ENCODE peak calls at places on chromosomes 1 and 21, in eight cellular contexts. One of them, this sample, is unnamed.

GRCh38 chr1:96698332-96698983 is 23.1 kb upstream of the PTBP2 start:
- DNase-seq in lower lobe of right lung: no peak
- DNase-seq in colonic mucosa: no peak
- DNase-seq in IMR-90: peak; percentile 52
- DNase-seq in right lobe of liver: no peak
- DNase-seq in GM23248: no peak
- DNase-seq in sigmoid colon: no peak
- DNase-seq in heart right ventricle: no peak
- DNase-seq in this sample: no peak

GRCh38 chr1:33301273-33301984 is 19.5 kb downstream of the A3GALT2 start:
- DNase-seq in right lobe of liver: peak; percentile 49
- DNase-seq in sigmoid colon: peak; percentile 77
- DNase-seq in colonic mucosa: no peak
- DNase-seq in heart right ventricle: no peak
- DNase-seq in GM23248: peak; percentile 41
- DNase-seq in lower lobe of right lung: no peak
- DNase-seq in IMR-90: peak; percentile 18
- DNase-seq in this sample: peak; percentile 41

GRCh38 chr1:156821801-156822200 is 5.2 kb upstream of the SH2D2A start:
- DNase-seq in sigmoid colon: no peak
- DNase-seq in heart right ventricle: no peak
- DNase-seq in IMR-90: peak; percentile 68
- DNase-seq in right lobe of liver: no peak
- DNase-seq in GM23248: peak; percentile 84
- DNase-seq in lower lobe of right lung: no peak
- DNase-seq in colonic mucosa: no peak
- DNase-seq in this sample: no peak

GRCh38 chr21:34877485-34878128 is 171.5 kb downstream of the RUNX1 start:
- DNase-seq in heart right ventricle: no peak
- DNase-seq in IMR-90: no peak
- DNase-seq in sigmoid colon: no peak
- DNase-seq in colonic mucosa: peak; percentile 94
- DNase-seq in GM23248: no peak
- DNase-seq in lower lobe of right lung: peak; percentile 90
- DNase-seq in right lobe of liver: peak; percentile 80
- DNase-seq in this sample: no peak

GRCh38 chr1:9047019-9047418 is 20.8 kb upstream of the SLC2A7 start:
- DNase-seq in lower lobe of right lung: no peak
- DNase-seq in right lobe of liver: no peak
- DNase-seq in colonic mucosa: no peak
- DNase-seq in GM23248: no peak
- DNase-seq in heart right ventricle: no peak
- DNase-seq in sigmoid colon: no peak
- DNase-seq in IMR-90: no peak
- DNase-seq in this sample: no peak

GRCh38 chr1:53783056-53783455 is 44.1 kb upstream of the GLIS1 start:
- DNase-seq in heart right ventricle: no peak
- DNase-seq in IMR-90: peak; percentile 52
- DNase-seq in lower lobe of right lung: no peak
- DNase-seq in right lobe of liver: no peak
- DNase-seq in sigmoid colon: no peak
- DNase-seq in GM23248: peak; percentile 71
- DNase-seq in colonic mucosa: no peak
- DNase-seq in this sample: no peak

GRCh38 chr1:214451591-214451990 is 99.8 kb downstream of the PTPN14 start:
- DNase-seq in heart right ventricle: no peak
- DNase-seq in sigmoid colon: no peak
- DNase-seq in IMR-90: no peak
- DNase-seq in GM23248: peak; percentile 88
- DNase-seq in lower lobe of right lung: no peak
- DNase-seq in right lobe of liver: no peak
- DNase-seq in colonic mucosa: no peak
- DNase-seq in this sample: no peak

GRCh38 chr1:92749024-92749634 is 35.8 kb downstream of the EVI5 start:
- DNase-seq in colonic mucosa: peak; percentile 63
- DNase-seq in GM23248: peak; percentile 84
- DNase-seq in IMR-90: peak; percentile 75
- DNase-seq in sigmoid colon: no peak
- DNase-seq in lower lobe of right lung: no peak
- DNase-seq in heart right ventricle: no peak
- DNase-seq in right lobe of liver: peak; percentile 49
- DNase-seq in this sample: no peak

GRCh38 chr21:33434770-33435360 is 31.7 kb downstream of the IFNGR2 start:
- DNase-seq in colonic mucosa: no peak
- DNase-seq in GM23248: peak; percentile 94
- DNase-seq in heart right ventricle: no peak
- DNase-seq in sigmoid colon: no peak
- DNase-seq in right lobe of liver: no peak
- DNase-seq in IMR-90: peak; percentile 96
- DNase-seq in lower lobe of right lung: peak; percentile 24
- DNase-seq in this sample: no peak

GRCh38 chr1:23421343-23421742 is 3.2 kb downstream of the TCEA3 start:
- DNase-seq in IMR-90: no peak
- DNase-seq in lower lobe of right lung: no peak
- DNase-seq in sigmoid colon: no peak
- DNase-seq in heart right ventricle: no peak
- DNase-seq in GM23248: no peak
- DNase-seq in colonic mucosa: no peak
- DNase-seq in right lobe of liver: no peak
- DNase-seq in this sample: no peak

GRCh38 chr1:12600880-12601633 is 17.0 kb downstream of the DHRS3 start:
- DNase-seq in lower lobe of right lung: no peak
- DNase-seq in heart right ventricle: peak; percentile 38
- DNase-seq in GM23248: peak; percentile 36
- DNase-seq in sigmoid colon: no peak
- DNase-seq in right lobe of liver: no peak
- DNase-seq in colonic mucosa: peak; percentile 69
- DNase-seq in IMR-90: no peak
- DNase-seq in this sample: no peak

GRCh38 chr1:156941675-156942074 is 21.2 kb downstream of the LRRC71 start:
- DNase-seq in lower lobe of right lung: no peak
- DNase-seq in colonic mucosa: no peak
- DNase-seq in IMR-90: no peak
- DNase-seq in heart right ventricle: no peak
- DNase-seq in GM23248: no peak
- DNase-seq in sigmoid colon: no peak
- DNase-seq in right lobe of liver: no peak
- DNase-seq in this sample: peak; percentile 40

GRCh38 chr1:175984057-175984812 is 222.9 kb downstream of the COP1 start:
- DNase-seq in colonic mucosa: no peak
- DNase-seq in GM23248: no peak
- DNase-seq in heart right ventricle: no peak
- DNase-seq in lower lobe of right lung: no peak
- DNase-seq in IMR-90: no peak
- DNase-seq in right lobe of liver: no peak
- DNase-seq in sigmoid colon: no peak
- DNase-seq in this sample: peak; percentile 48
- H3K9me3 ChIP-seq in colonic mucosa: no peaks in the 10 kb centered on the region
- H3K9me3 ChIP-seq in GM23248: no peaks in the 10 kb centered on the region
- H3K9me3 ChIP-seq in heart right ventricle: peaks cover 7% of the 10 kb centered on the region
- H3K9me3 ChIP-seq in lower lobe of right lung: peaks cover 5% of the 10 kb centered on the region
- H3K9me3 ChIP-seq in IMR-90: peaks cover 9% of the 10 kb centered on the region
- H3K9me3 ChIP-seq in right lobe of liver: no peaks in the 10 kb centered on the region
- H3K9me3 ChIP-seq in sigmoid colon: peaks cover 11% of the 10 kb centered on the region
- H3K9me3 ChIP-seq in this sample: peaks cover 11% of the 10 kb centered on the region

GRCh38 chr1:210234254-210234747 is 1.7 kb downstream of the SERTAD4 start:
- DNase-seq in GM23248: no peak
- DNase-seq in sigmoid colon: no peak
- DNase-seq in IMR-90: no peak
- DNase-seq in right lobe of liver: no peak
- DNase-seq in lower lobe of right lung: no peak
- DNase-seq in colonic mucosa: no peak
- DNase-seq in heart right ventricle: no peak
- DNase-seq in this sample: no peak
- H3K4me3 ChIP-seq in GM23248: peak overlapping the region; percentile 80
- H3K4me3 ChIP-seq in sigmoid colon: peak overlapping the region; percentile 58
- H3K4me3 ChIP-seq in IMR-90: no peak overlapping the region
- H3K4me3 ChIP-seq in right lobe of liver: no peak overlapping the region
- H3K4me3 ChIP-seq in lower lobe of right lung: peak overlapping the region; percentile 64
- H3K4me3 ChIP-seq in colonic mucosa: peak overlapping the region; percentile 51
- H3K4me3 ChIP-seq in heart right ventricle: peak overlapping the region; percentile 72
- H3K4me3 ChIP-seq in this sample: peak overlapping the region; percentile 67

GRCh38 chr21:39924577-39925308 is 57.5 kb downstream of the PCP4 start:
- DNase-seq in lower lobe of right lung: no peak
- DNase-seq in colonic mucosa: no peak
- DNase-seq in GM23248: no peak
- DNase-seq in heart right ventricle: no peak
- DNase-seq in right lobe of liver: no peak
- DNase-seq in IMR-90: no peak
- DNase-seq in sigmoid colon: no peak
- DNase-seq in this sample: no peak
- H3K9me3 ChIP-seq in lower lobe of right lung: no peaks in the 10 kb centered on the region
- H3K9me3 ChIP-seq in colonic mucosa: no peaks in the 10 kb centered on the region
- H3K9me3 ChIP-seq in GM23248: no peaks in the 10 kb centered on the region
- H3K9me3 ChIP-seq in heart right ventricle: no peaks in the 10 kb centered on the region
- H3K9me3 ChIP-seq in right lobe of liver: no peaks in the 10 kb centered on the region
- H3K9me3 ChIP-seq in IMR-90: peaks cover 39% of the 10 kb centered on the region
- H3K9me3 ChIP-seq in sigmoid colon: no peaks in the 10 kb centered on the region
- H3K9me3 ChIP-seq in this sample: no peaks in the 10 kb centered on the region

GRCh38 chr1:241751524-241751923 is 96.5 kb upstream of the EXO1 start:
- DNase-seq in lower lobe of right lung: no peak
- DNase-seq in right lobe of liver: no peak
- DNase-seq in GM23248: no peak
- DNase-seq in IMR-90: no peak
- DNase-seq in colonic mucosa: no peak
- DNase-seq in heart right ventricle: no peak
- DNase-seq in sigmoid colon: no peak
- DNase-seq in this sample: no peak

GRCh38 chr1:241749924-241750695 is 97.9 kb upstream of the EXO1 start:
- DNase-seq in heart right ventricle: no peak
- DNase-seq in IMR-90: no peak
- DNase-seq in lower lobe of right lung: no peak
- DNase-seq in colonic mucosa: no peak
- DNase-seq in sigmoid colon: no peak
- DNase-seq in right lobe of liver: no peak
- DNase-seq in GM23248: peak; percentile 23
- DNase-seq in this sample: no peak

GRCh38 chr1:241747992-241748391 is 95.9 kb downstream of the WDR64 start:
- DNase-seq in sigmoid colon: no peak
- DNase-seq in IMR-90: no peak
- DNase-seq in right lobe of liver: no peak
- DNase-seq in lower lobe of right lung: no peak
- DNase-seq in colonic mucosa: no peak
- DNase-seq in heart right ventricle: no peak
- DNase-seq in GM23248: no peak
- DNase-seq in this sample: no peak

GRCh38 chr1:241744591-241744990 is 92.5 kb downstream of the WDR64 start:
- DNase-seq in right lobe of liver: no peak
- DNase-seq in GM23248: no peak
- DNase-seq in lower lobe of right lung: no peak
- DNase-seq in IMR-90: no peak
- DNase-seq in colonic mucosa: no peak
- DNase-seq in sigmoid colon: no peak
- DNase-seq in heart right ventricle: no peak
- DNase-seq in this sample: no peak

GRCh38 chr1:241749041-241749798 is 97.1 kb downstream of the WDR64 start:
- DNase-seq in IMR-90: no peak
- DNase-seq in right lobe of liver: no peak
- DNase-seq in lower lobe of right lung: no peak
- DNase-seq in colonic mucosa: no peak
- DNase-seq in sigmoid colon: no peak
- DNase-seq in heart right ventricle: no peak
- DNase-seq in GM23248: peak; percentile 77
- DNase-seq in this sample: no peak
- H3K4me3 ChIP-seq in IMR-90: no peak overlapping the region
- H3K4me3 ChIP-seq in right lobe of liver: no peak overlapping the region
- H3K4me3 ChIP-seq in lower lobe of right lung: no peak overlapping the region
- H3K4me3 ChIP-seq in colonic mucosa: no peak overlapping the region
- H3K4me3 ChIP-seq in sigmoid colon: peak overlapping the region; percentile 10
- H3K4me3 ChIP-seq in heart right ventricle: no peak overlapping the region
- H3K4me3 ChIP-seq in GM23248: peak overlapping the region; percentile 66
- H3K4me3 ChIP-seq in this sample: no peak overlapping the region

DNA sequence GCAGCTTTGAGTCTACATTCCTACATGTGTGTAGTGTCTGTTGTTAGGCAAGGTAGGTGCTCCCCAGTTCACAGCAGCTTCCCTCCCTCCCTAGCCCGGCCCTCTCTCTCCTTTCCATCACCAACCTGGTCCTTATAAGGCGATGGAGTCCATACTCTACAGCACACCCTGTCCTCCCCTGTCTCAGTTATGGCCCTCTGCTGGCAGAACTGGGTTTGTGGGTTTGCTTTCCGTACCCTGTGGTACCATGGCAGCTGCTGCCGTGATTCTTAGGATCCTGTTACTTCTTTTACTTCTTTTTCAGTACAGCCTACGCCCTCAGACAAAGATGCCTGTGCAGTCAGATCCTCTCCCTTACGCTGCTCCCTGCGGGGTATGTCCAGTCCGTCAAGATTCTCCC is 31.7 kb downstream of the AK5 start:
- DNase-seq in heart right ventricle: no peak
- DNase-seq in IMR-90: peak; percentile 15
- DNase-seq in colonic mucosa: no peak
- DNase-seq in right lobe of liver: peak; percentile 46
- DNase-seq in sigmoid colon: no peak
- DNase-seq in GM23248: peak; percentile 5
- DNase-seq in lower lobe of right lung: no peak
- DNase-seq in this sample: no peak
- H3K9me3 ChIP-seq in heart right ventricle: no peaks in the 10 kb centered on the region
- H3K9me3 ChIP-seq in IMR-90: no peaks in the 10 kb centered on the region
- H3K9me3 ChIP-seq in colonic mucosa: no peaks in the 10 kb centered on the region
- H3K9me3 ChIP-seq in right lobe of liver: no peaks in the 10 kb centered on the region
- H3K9me3 ChIP-seq in sigmoid colon: no peaks in the 10 kb centered on the region
- H3K9me3 ChIP-seq in GM23248: no peaks in the 10 kb centered on the region
- H3K9me3 ChIP-seq in lower lobe of right lung: no peaks in the 10 kb centered on the region
- H3K9me3 ChIP-seq in this sample: no peaks in the 10 kb centered on the region

DNA sequence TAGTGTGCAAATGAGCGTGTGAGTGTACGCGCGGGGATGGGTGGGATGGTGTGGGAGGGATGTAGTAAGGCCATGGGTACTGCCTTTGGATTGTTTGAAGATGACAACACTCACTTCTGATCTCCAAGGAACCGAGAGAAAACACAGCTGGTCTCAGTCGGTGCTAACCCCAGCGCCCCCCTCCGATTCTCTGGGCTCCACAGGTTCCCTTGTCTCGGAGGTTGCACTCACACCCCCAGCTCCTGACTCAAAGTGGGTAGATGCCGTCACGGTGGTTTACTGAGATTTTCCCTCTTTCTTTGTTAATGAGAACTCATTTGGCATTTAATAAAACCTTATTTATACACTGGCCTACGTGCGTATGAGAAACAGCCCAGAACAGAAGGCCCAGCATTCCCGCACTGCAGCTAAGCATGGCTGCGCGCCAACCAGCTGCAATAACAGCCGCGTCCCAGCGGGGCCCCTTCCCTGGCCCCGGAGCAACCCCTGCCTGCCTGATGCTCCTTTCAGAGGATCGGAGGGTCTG is 25.8 kb downstream of the ABCA4 start:
- DNase-seq in right lobe of liver: no peak
- DNase-seq in sigmoid colon: peak; percentile 92
- DNase-seq in GM23248: peak; percentile 89
- DNase-seq in lower lobe of right lung: no peak
- DNase-seq in IMR-90: peak; percentile 95
- DNase-seq in heart right ventricle: peak; percentile 90
- DNase-seq in colonic mucosa: peak; percentile 44
- DNase-seq in this sample: no peak
- H3K4me3 ChIP-seq in right lobe of liver: no peak overlapping the region
- H3K4me3 ChIP-seq in sigmoid colon: no peak overlapping the region
- H3K4me3 ChIP-seq in GM23248: no peak overlapping the region
- H3K4me3 ChIP-seq in lower lobe of right lung: no peak overlapping the region
- H3K4me3 ChIP-seq in IMR-90: no peak overlapping the region
- H3K4me3 ChIP-seq in heart right ventricle: no peak overlapping the region
- H3K4me3 ChIP-seq in colonic mucosa: no peak overlapping the region
- H3K4me3 ChIP-seq in this sample: no peak overlapping the region